ENCODE peak calls at places on chromosomes 4 and X, in nine cellular contexts. Q is fibroblast of pulmonary artery; D is CD8-positive, alpha-beta T cell; O is HFF-Myc; K is mesothelial cell of epicardium; B is A549; W is activated CD8-positive, alpha-beta memory T cell treated with anti-CD3 and anti-CD28 coated beads, Interleukin-2, amount 10 ng/mL, durations not matched to agents 7 days and 5 days; M is GM12864; H is activated CD4-positive, alpha-beta T cell treated with anti-CD3 and anti-CD28 coated beads for 24 hours. Y is an unnamed sample.
A peak's percentile ranks its signal among the peaks of the same experiment; 100 is the strongest.

GRCh38 chr4:177809786-177810185 is 367.5 kb upstream of the AGA start:
- DNase-seq in Q (no peak), D (no peak), O (no peak), K (no peak), B (no peak), W (no peak), M (no peak), H (no peak), Y (no peak)

GRCh38 chr4:2059034-2059725 is at the start of gene NAT8L:
- DNase-seq in Q (no peak), D (no peak), O (no peak), K (no peak), B (peak; percentile 42), W (no peak), M (no peak), H (no peak), Y (no peak)

GRCh38 chrX:19810809-19811208 is 76.6 kb downstream of the SH3KBP1 start:
- DNase-seq in Q (peak; percentile 37), D (no peak), O (no peak), K (no peak), B (no peak), W (no peak), M (no peak), H (no peak), Y (no peak)

GRCh38 chr4:122732329-122733026 is at the start of gene BBS12:
- DNase-seq in Q (peak; percentile 100), D (peak; percentile 98), O (peak; percentile 98), K (peak; percentile 98), B (peak; percentile 98), W (peak; percentile 99), M (peak; percentile 98), H (peak; percentile 98), Y (peak; percentile 80)

GRCh38 chrX:68146054-68146453 is 287.2 kb downstream of the OPHN1 start:
- DNase-seq in Q (peak; percentile 67), D (no peak), O (peak; percentile 5), K (no peak), B (peak; percentile 56), W (no peak), M (no peak), H (no peak), Y (no peak)

GRCh38 chr4:181944527-181944926 is 298.7 kb upstream of the TENM3 start:
- DNase-seq in Q (no peak), D (no peak), O (no peak), K (no peak), B (no peak), W (no peak), M (no peak), H (no peak), Y (no peak)

GRCh38 chr4:78876568-78877320 is 62.5 kb downstream of the PAQR3 start:
- DNase-seq in Q (peak; percentile 58), D (no peak), O (no peak), K (no peak), B (no peak), W (no peak), M (no peak), H (no peak), Y (no peak)

GRCh38 chrX:152915541-152916241 is 17.8 kb downstream of the ZNF185 start:
- DNase-seq in Q (peak; percentile 33), D (peak; percentile 12), O (no peak), K (no peak), B (peak; percentile 37), W (no peak), M (no peak), H (no peak), Y (peak; percentile 57)

GRCh38 chr4:71210831-71211230 is 128.0 kb upstream of the SLC4A4 start:
- DNase-seq in Q (no peak), D (no peak), O (no peak), K (no peak), B (no peak), W (no peak), M (no peak), H (no peak), Y (no peak)

GRCh38 chrX:84078991-84079390 is 109.0 kb downstream of the RPS6KA6 start:
- DNase-seq in Q (no peak), D (no peak), O (no peak), K (no peak), B (no peak), W (no peak), M (no peak), H (no peak), Y (no peak)

GRCh38 chr4:110769578-110769977 is 146.7 kb upstream of the PITX2 start:
- DNase-seq in Q (no peak), D (no peak), O (no peak), K (no peak), B (no peak), W (no peak), M (no peak), H (no peak), Y (no peak)

GRCh38 chr4:156811963-156812362 is 159.6 kb downstream of the PDGFC start:
- DNase-seq in Q (no peak), D (no peak), O (no peak), K (no peak), B (no peak), W (no peak), M (no peak), H (no peak), Y (no peak)

GRCh38 chrX:22526339-22526738 is 253.6 kb downstream of the CBLL2 start:
- DNase-seq in Q (peak; percentile 67), D (no peak), O (no peak), K (no peak), B (peak; percentile 4), W (no peak), M (peak; percentile 59), H (no peak), Y (no peak)

GRCh38 chr4:140829825-140830224 is 73.6 kb upstream of the TBC1D9 start:
- DNase-seq in Q (no peak), D (no peak), O (no peak), K (no peak), B (no peak), W (no peak), M (peak; percentile 75), H (no peak), Y (no peak)

GRCh38 chrX:123833387-123833786 is 26.5 kb upstream of the XIAP start:
- DNase-seq in Q (peak; percentile 58), D (peak; percentile 60), O (no peak), K (peak; percentile 53), B (peak; percentile 64), W (peak; percentile 69), M (no peak), H (peak; percentile 34), Y (no peak)

GRCh38 chr4:2731907-2732314 is 24.2 kb downstream of the TNIP2 start:
- DNase-seq in Q (no peak), D (no peak), O (no peak), K (no peak), B (no peak), W (no peak), M (no peak), H (no peak), Y (no peak)

GRCh38 chrX:12007881-12008280 is 130.4 kb upstream of the FRMPD4 start:
- DNase-seq in Q (peak; percentile 67), D (no peak), O (peak; percentile 44), K (no peak), B (peak; percentile 68), W (no peak), M (no peak), H (no peak), Y (no peak)

GRCh38 chr4:155911905-155912304 is 8.4 kb downstream of the TDO2 start:
- DNase-seq in Q (peak; percentile 9), D (no peak), O (no peak), K (no peak), B (no peak), W (no peak), M (no peak), H (no peak), Y (no peak)

GRCh38 chrX:137031517-137032377 is 2.0 kb downstream of the GPR101 start:
- DNase-seq in Q (peak; percentile 53), D (peak; percentile 37), O (peak; percentile 10), K (no peak), B (peak; percentile 5), W (peak; percentile 55), M (peak; percentile 4), H (peak; percentile 33), Y (no peak)

GRCh38 chrX:23616361-23616760 is 50.9 kb upstream of the PRDX4 start:
- DNase-seq in Q (peak; percentile 45), D (no peak), O (no peak), K (no peak), B (peak; percentile 25), W (no peak), M (no peak), H (no peak), Y (no peak)

GRCh38 chr4:88104902-88105610 is 53.4 kb downstream of the ABCG2 start:
- DNase-seq in Q (peak; percentile 55), D (no peak), O (peak; percentile 38), K (no peak), B (peak; percentile 46), W (no peak), M (no peak), H (no peak), Y (no peak)

GRCh38 chr4:32562010-32562409 is 1841.8 kb downstream of the PCDH7 start:
- DNase-seq in Q (no peak), D (no peak), O (no peak), K (no peak), B (no peak), W (no peak), M (no peak), H (no peak), Y (no peak)

GRCh38 chr4:100169796-100170485 is 20.3 kb downstream of the DDIT4L start:
- DNase-seq in Q (no peak), D (no peak), O (no peak), K (no peak), B (no peak), W (no peak), M (no peak), H (no peak), Y (no peak)

Y was measured in D721Med.